ENCODE peak calls at places on chromosomes 6 and 20, in six cellular contexts. L, A, H, M, R and Q are unnamed samples.

GRCh38 chr6:143449731-143450452 is 603 bp downstream of the ADAT2 start:
- DNase-seq in A (no peak), L (peak), M (no peak), R (no peak), H (peak), Q (no peak)

GRCh38 chr20:23655551-23656211 is 17.9 kb upstream of the CST3 start:
- DNase-seq in H (no peak), M (no peak), R (peak), A (peak), L (no peak), Q (no peak)

GRCh38 chr6:143941852-143942627 is 66.0 kb downstream of the PLAGL1 start:
- DNase-seq in A (peak), L (peak), H (peak), R (no peak), M (no peak), Q (no peak)

GRCh38 chr20:49567421-49568256 is at the start of gene PTGIS:
- DNase-seq in H (no peak), M (no peak), R (no peak), A (no peak), L (no peak), Q (no peak)

GRCh38 chr20:1357921-1358671 is 29.2 kb upstream of the SDCBP2 start:
- DNase-seq in L (no peak), M (no peak), H (no peak), A (no peak), R (no peak), Q (no peak)

GRCh38 chr6:106619223-106619622 is 10.1 kb downstream of the RTN4IP1 start:
- DNase-seq in H (no peak), R (no peak), L (no peak), A (no peak), M (no peak), Q (no peak)

GRCh38 chr20:15654208-15654649 is 919.0 kb downstream of the KIF16B start:
- DNase-seq in H (peak), A (no peak), M (no peak), R (no peak), L (no peak), Q (no peak)

GRCh38 chr6:3751019-3751729 is at the start of gene PXDC1:
- DNase-seq in R (no peak), H (no peak), A (peak), L (no peak), M (no peak), Q (no peak)

GRCh38 chr6:57313711-57314471 is 3.5 kb upstream of the PRIM2 start:
- DNase-seq in M (peak), A (no peak), H (no peak), R (no peak), L (no peak), Q (no peak)

GRCh38 chr6:159451051-159451450 is 242.0 kb downstream of the SOD2 start:
- DNase-seq in L (no peak), M (peak), A (no peak), H (no peak), R (no peak), Q (no peak)